ENCODE peak calls at places on chromosomes 2 and 18, in seven cellular contexts. One of them, this sample, is unnamed.

GRCh38 chr2:109379507-109379906 is 234.3 kb downstream of the SEPTIN10 start:
- DNase-seq in AG04450: no peak
- DNase-seq in lower lobe of right lung: no peak
- DNase-seq in HCT116: no peak
- DNase-seq in breast epithelium: no peak
- DNase-seq in neural crest cell: no peak
- DNase-seq in HFFc6: no peak
- DNase-seq in this sample: no peak

GRCh38 chr2:196597531-196597930 is 42.0 kb upstream of the CCDC150 start:
- DNase-seq in HFFc6: peak; percentile 58
- DNase-seq in breast epithelium: no peak
- DNase-seq in AG04450: no peak
- DNase-seq in neural crest cell: no peak
- DNase-seq in lower lobe of right lung: no peak
- DNase-seq in HCT116: no peak
- DNase-seq in this sample: no peak

GRCh38 chr2:65786001-65786400 is 353.6 kb upstream of the SPRED2 start:
- DNase-seq in lower lobe of right lung: no peak
- DNase-seq in HFFc6: no peak
- DNase-seq in AG04450: no peak
- DNase-seq in neural crest cell: no peak
- DNase-seq in breast epithelium: no peak
- DNase-seq in HCT116: no peak
- DNase-seq in this sample: no peak

GRCh38 chr18:36468161-36468560 is 170.6 kb downstream of the FHOD3 start:
- DNase-seq in breast epithelium: no peak
- DNase-seq in lower lobe of right lung: no peak
- DNase-seq in neural crest cell: no peak
- DNase-seq in HFFc6: no peak
- DNase-seq in HCT116: no peak
- DNase-seq in AG04450: no peak
- DNase-seq in this sample: no peak

GRCh38 chr18:26919656-26920055 is 54.1 kb upstream of the AQP4 start:
- DNase-seq in neural crest cell: no peak
- DNase-seq in lower lobe of right lung: no peak
- DNase-seq in HCT116: no peak
- DNase-seq in AG04450: no peak
- DNase-seq in HFFc6: no peak
- DNase-seq in breast epithelium: no peak
- DNase-seq in this sample: no peak

GRCh38 chr2:140905078-140905781 is 1225.6 kb downstream of the LRP1B start:
- DNase-seq in lower lobe of right lung: no peak
- DNase-seq in breast epithelium: no peak
- DNase-seq in neural crest cell: no peak
- DNase-seq in HFFc6: no peak
- DNase-seq in AG04450: no peak
- DNase-seq in HCT116: no peak
- DNase-seq in this sample: no peak

GRCh38 chr18:13629841-13630747 is 96.3 kb downstream of the FAM210A start:
- DNase-seq in neural crest cell: peak; percentile 48
- DNase-seq in lower lobe of right lung: no peak
- DNase-seq in breast epithelium: no peak
- DNase-seq in HCT116: peak; percentile 48
- DNase-seq in AG04450: no peak
- DNase-seq in HFFc6: peak; percentile 48
- DNase-seq in this sample: no peak

GRCh38 chr18:37641573-37641972 is 76.0 kb upstream of the CELF4 start:
- DNase-seq in AG04450: no peak
- DNase-seq in HFFc6: no peak
- DNase-seq in lower lobe of right lung: no peak
- DNase-seq in HCT116: no peak
- DNase-seq in breast epithelium: no peak
- DNase-seq in neural crest cell: no peak
- DNase-seq in this sample: no peak

GRCh38 chr2:47653909-47654789 is 128.8 kb upstream of the MSH6 start:
- DNase-seq in AG04450: no peak
- DNase-seq in HCT116: no peak
- DNase-seq in HFFc6: no peak
- DNase-seq in lower lobe of right lung: no peak
- DNase-seq in breast epithelium: no peak
- DNase-seq in neural crest cell: peak; percentile 20
- DNase-seq in this sample: no peak

GRCh38 chr18:55500316-55501086 is 87.5 kb downstream of the TCF4 start:
- DNase-seq in lower lobe of right lung: no peak
- DNase-seq in neural crest cell: no peak
- DNase-seq in HCT116: no peak
- DNase-seq in AG04450: no peak
- DNase-seq in breast epithelium: no peak
- DNase-seq in HFFc6: peak; percentile 88
- DNase-seq in this sample: no peak

GRCh38 chr2:34178482-34178881 is 579.4 kb upstream of the FAM98A start:
- DNase-seq in neural crest cell: no peak
- DNase-seq in HCT116: no peak
- DNase-seq in AG04450: no peak
- DNase-seq in breast epithelium: no peak
- DNase-seq in HFFc6: no peak
- DNase-seq in lower lobe of right lung: no peak
- DNase-seq in this sample: no peak

GRCh38 chr2:135773917-135774316 is 32.3 kb downstream of the UBXN4 start:
- DNase-seq in HCT116: no peak
- DNase-seq in neural crest cell: no peak
- DNase-seq in breast epithelium: no peak
- DNase-seq in HFFc6: peak; percentile 24
- DNase-seq in lower lobe of right lung: no peak
- DNase-seq in AG04450: no peak
- DNase-seq in this sample: no peak

GRCh38 chr2:165961818-165962217 is 8.2 kb upstream of the TTC21B start:
- DNase-seq in lower lobe of right lung: no peak
- DNase-seq in breast epithelium: no peak
- DNase-seq in HCT116: no peak
- DNase-seq in HFFc6: no peak
- DNase-seq in neural crest cell: no peak
- DNase-seq in AG04450: no peak
- DNase-seq in this sample: no peak

GRCh38 chr2:217650716-217651360 is 352.0 kb downstream of the TNS1 start:
- DNase-seq in lower lobe of right lung: no peak
- DNase-seq in HFFc6: peak; percentile 64
- DNase-seq in breast epithelium: no peak
- DNase-seq in AG04450: peak; percentile 21
- DNase-seq in HCT116: peak; percentile 60
- DNase-seq in neural crest cell: peak; percentile 44
- DNase-seq in this sample: no peak

GRCh38 chr2:8674420-8675009 is 7.3 kb upstream of the ID2 start:
- DNase-seq in HCT116: no peak
- DNase-seq in HFFc6: no peak
- DNase-seq in lower lobe of right lung: no peak
- DNase-seq in breast epithelium: no peak
- DNase-seq in AG04450: no peak
- DNase-seq in neural crest cell: no peak
- DNase-seq in this sample: no peak

DNA sequence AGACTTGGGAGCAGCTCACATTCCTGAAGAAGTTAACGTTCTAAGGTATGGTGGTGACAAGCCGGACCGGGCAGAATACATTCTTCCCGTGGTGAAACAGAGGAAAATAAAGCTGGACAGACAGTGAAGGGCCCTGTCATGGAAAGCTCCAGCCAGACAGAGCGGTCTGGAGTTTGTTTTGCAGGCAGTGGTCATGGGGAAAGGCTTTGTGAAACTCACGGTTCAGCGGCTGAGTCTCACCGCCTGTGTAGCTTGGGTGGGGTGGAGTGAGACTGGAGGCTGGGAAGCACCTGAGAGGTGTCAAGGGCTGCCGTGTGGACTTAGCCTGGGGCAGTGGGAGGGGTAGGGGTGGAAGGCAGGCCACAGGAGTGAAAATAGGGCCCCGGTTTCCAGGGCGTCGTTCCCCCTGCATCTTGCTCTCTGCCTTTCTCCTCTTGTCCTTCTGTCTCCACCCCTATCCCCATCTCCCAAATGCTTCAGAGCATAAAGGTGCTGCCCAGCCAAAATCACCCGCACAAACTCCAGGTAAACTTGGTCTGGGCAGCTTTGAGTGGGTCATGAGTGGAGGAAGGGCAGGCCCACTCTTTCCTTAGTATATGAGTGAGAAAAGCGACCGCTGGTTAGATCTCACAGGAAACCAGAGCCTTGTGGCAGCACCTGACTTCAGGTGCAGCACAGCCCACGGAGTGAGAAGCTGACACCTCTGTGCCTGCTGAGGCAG is 11.4 kb upstream of the SLC20A1 start:
- DNase-seq in HCT116: no peak
- DNase-seq in HFFc6: no peak
- DNase-seq in lower lobe of right lung: no peak
- DNase-seq in neural crest cell: no peak
- DNase-seq in breast epithelium: peak; percentile 17
- DNase-seq in AG04450: no peak
- DNase-seq in this sample: no peak
- TF ChIP-seq CTCF in HCT116: no peak
- TF ChIP-seq CTCF in HFFc6: no peak
- TF ChIP-seq CTCF in lower lobe of right lung: no peak
- TF ChIP-seq CTCF in neural crest cell: no peak
- TF ChIP-seq CTCF in breast epithelium: no peak
- TF ChIP-seq CTCF in AG04450: no peak
- TF ChIP-seq CTCF in this sample: no peak

GRCh38 chr2:21372654-21373053 is 248.9 kb downstream of the TDRD15 start:
- DNase-seq in breast epithelium: no peak
- DNase-seq in AG04450: no peak
- DNase-seq in lower lobe of right lung: no peak
- DNase-seq in neural crest cell: no peak
- DNase-seq in HCT116: no peak
- DNase-seq in HFFc6: no peak
- DNase-seq in this sample: no peak
- TF ChIP-seq CTCF in breast epithelium: no peak
- TF ChIP-seq CTCF in AG04450: peak; percentile 43
- TF ChIP-seq CTCF in lower lobe of right lung: peak; percentile 39
- TF ChIP-seq CTCF in neural crest cell: peak; percentile 56
- TF ChIP-seq CTCF in HCT116: peak; percentile 31
- TF ChIP-seq CTCF in HFFc6: peak; percentile 9
- TF ChIP-seq CTCF in this sample: no peak

GRCh38 chr2:121839584-121839983 is 84.1 kb downstream of the TSN start:
- DNase-seq in HCT116: no peak
- DNase-seq in neural crest cell: no peak
- DNase-seq in HFFc6: no peak
- DNase-seq in lower lobe of right lung: no peak
- DNase-seq in breast epithelium: no peak
- DNase-seq in AG04450: no peak
- DNase-seq in this sample: no peak
- TF ChIP-seq CTCF in HCT116: no peak
- TF ChIP-seq CTCF in neural crest cell: no peak
- TF ChIP-seq CTCF in HFFc6: peak; percentile 31
- TF ChIP-seq CTCF in lower lobe of right lung: no peak
- TF ChIP-seq CTCF in breast epithelium: no peak
- TF ChIP-seq CTCF in AG04450: no peak
- TF ChIP-seq CTCF in this sample: no peak

GRCh38 chr2:152335016-152335850 is at the start of gene FMNL2:
- DNase-seq in HCT116: peak; percentile 59
- DNase-seq in breast epithelium: peak; percentile 70
- DNase-seq in HFFc6: peak; percentile 57
- DNase-seq in neural crest cell: peak; percentile 85
- DNase-seq in lower lobe of right lung: peak; percentile 89
- DNase-seq in AG04450: peak; percentile 18
- DNase-seq in this sample: peak; percentile 73
- TF ChIP-seq CTCF in HCT116: no peak
- TF ChIP-seq CTCF in breast epithelium: no peak
- TF ChIP-seq CTCF in HFFc6: peak; percentile 54
- TF ChIP-seq CTCF in neural crest cell: peak; percentile 27
- TF ChIP-seq CTCF in lower lobe of right lung: no peak
- TF ChIP-seq CTCF in AG04450: peak; percentile 2
- TF ChIP-seq CTCF in this sample: no peak

GRCh38 chr2:167292430-167293171 is 404.3 kb downstream of the XIRP2 start:
- DNase-seq in HCT116: peak; percentile 52
- DNase-seq in HFFc6: peak; percentile 88
- DNase-seq in lower lobe of right lung: peak; percentile 89
- DNase-seq in neural crest cell: peak; percentile 81
- DNase-seq in breast epithelium: peak; percentile 83
- DNase-seq in AG04450: peak; percentile 87
- DNase-seq in this sample: peak; percentile 38
- TF ChIP-seq CTCF in HCT116: peak; percentile 8
- TF ChIP-seq CTCF in HFFc6: peak; percentile 72
- TF ChIP-seq CTCF in lower lobe of right lung: peak; percentile 27
- TF ChIP-seq CTCF in neural crest cell: peak; percentile 59
- TF ChIP-seq CTCF in breast epithelium: no peak
- TF ChIP-seq CTCF in AG04450: peak; percentile 46
- TF ChIP-seq CTCF in this sample: no peak

GRCh38 chr2:74428675-74429074 is 7.1 kb downstream of the WDR54 start:
- DNase-seq in lower lobe of right lung: no peak
- DNase-seq in AG04450: no peak
- DNase-seq in HCT116: no peak
- DNase-seq in breast epithelium: no peak
- DNase-seq in HFFc6: no peak
- DNase-seq in neural crest cell: no peak
- DNase-seq in this sample: no peak

GRCh38 chr2:74426181-74426758 is 4.7 kb downstream of the WDR54 start:
- DNase-seq in neural crest cell: no peak
- DNase-seq in lower lobe of right lung: no peak
- DNase-seq in HFFc6: no peak
- DNase-seq in breast epithelium: no peak
- DNase-seq in HCT116: no peak
- DNase-seq in AG04450: no peak
- DNase-seq in this sample: no peak

GRCh38 chr2:74425523-74425922 is 4.0 kb downstream of the WDR54 start:
- DNase-seq in HCT116: no peak
- DNase-seq in neural crest cell: no peak
- DNase-seq in AG04450: no peak
- DNase-seq in HFFc6: no peak
- DNase-seq in lower lobe of right lung: no peak
- DNase-seq in breast epithelium: no peak
- DNase-seq in this sample: no peak

GRCh38 chr2:74429487-74430451 is 8.2 kb downstream of the WDR54 start:
- DNase-seq in HFFc6: no peak
- DNase-seq in lower lobe of right lung: no peak
- DNase-seq in HCT116: no peak
- DNase-seq in breast epithelium: no peak
- DNase-seq in neural crest cell: no peak
- DNase-seq in AG04450: no peak
- DNase-seq in this sample: no peak

GRCh38 chr2:74427551-74427950 is 6.0 kb downstream of the WDR54 start:
- DNase-seq in neural crest cell: no peak
- DNase-seq in lower lobe of right lung: no peak
- DNase-seq in breast epithelium: no peak
- DNase-seq in AG04450: no peak
- DNase-seq in HFFc6: peak; percentile 36
- DNase-seq in HCT116: no peak
- DNase-seq in this sample: no peak
- TF ChIP-seq CTCF in neural crest cell: no peak
- TF ChIP-seq CTCF in lower lobe of right lung: no peak
- TF ChIP-seq CTCF in breast epithelium: no peak
- TF ChIP-seq CTCF in AG04450: no peak
- TF ChIP-seq CTCF in HFFc6: peak; percentile 23
- TF ChIP-seq CTCF in HCT116: no peak
- TF ChIP-seq CTCF in this sample: no peak

GRCh38 chr2:74181739-74182138 is 3.1 kb upstream of the MOB1A start:
- DNase-seq in HCT116: no peak
- DNase-seq in neural crest cell: no peak
- DNase-seq in lower lobe of right lung: peak; percentile 65
- DNase-seq in breast epithelium: no peak
- DNase-seq in HFFc6: no peak
- DNase-seq in AG04450: no peak
- DNase-seq in this sample: peak; percentile 44
- TF ChIP-seq CTCF in HCT116: no peak
- TF ChIP-seq CTCF in neural crest cell: no peak
- TF ChIP-seq CTCF in lower lobe of right lung: no peak
- TF ChIP-seq CTCF in breast epithelium: no peak
- TF ChIP-seq CTCF in HFFc6: no peak
- TF ChIP-seq CTCF in AG04450: no peak
- TF ChIP-seq CTCF in this sample: no peak

This sample was measured in activated B cell treated with CpG ODN at 0.5 μM for 24 hours.